ENCODE peak calls at places on chromosomes 3 and 15, in eight cellular contexts. H, Q, X, C, W, J, T and R are unnamed samples.

GRCh38 chr15:44633603-44634002 is 29.9 kb downstream of the SPG11 start:
- DNase-seq in H (no peak), Q (peak), X (peak), C (no peak), W (no peak), J (peak), T (peak), R (peak)

GRCh38 chr15:78195735-78196201 is 38.6 kb downstream of the ACSBG1 start:
- DNase-seq in H (no peak), Q (no peak), X (no peak), C (no peak), W (no peak), J (no peak), T (no peak), R (peak)

GRCh38 chr3:141082064-141082463 is 30.9 kb downstream of the SPSB4 start:
- DNase-seq in H (no peak), Q (no peak), X (no peak), C (no peak), W (no peak), J (no peak), T (no peak), R (no peak)

GRCh38 chr3:5160926-5161858 is 26.3 kb upstream of the EDEM1 start:
- DNase-seq in H (no peak), Q (peak), X (peak), C (no peak), W (no peak), J (peak), T (no peak), R (peak)

GRCh38 chr3:139448104-139448503 is 28.2 kb downstream of the RBP2 start:
- DNase-seq in H (no peak), Q (no peak), X (peak), C (no peak), W (no peak), J (no peak), T (no peak), R (no peak)

GRCh38 chr3:35639251-35640185 is at the start of gene ARPP21:
- DNase-seq in H (no peak), Q (peak), X (no peak), C (no peak), W (peak), J (peak), T (peak), R (no peak)

GRCh38 chr3:123949606-123950005 is 11.4 kb downstream of the CCDC14 start:
- DNase-seq in H (peak), Q (peak), X (peak), C (no peak), W (no peak), J (peak), T (peak), R (peak)

GRCh38 chr3:125587039-125587664 is 8.1 kb downstream of the OSBPL11 start:
- DNase-seq in H (no peak), Q (no peak), X (no peak), C (no peak), W (no peak), J (peak), T (peak), R (peak)

GRCh38 chr3:195762611-195763247 is 42.0 kb downstream of the MUC20 start:
- DNase-seq in H (no peak), Q (no peak), X (no peak), C (no peak), W (peak), J (no peak), T (no peak), R (no peak)

GRCh38 chr3:58025824-58026579 is 17.8 kb downstream of the FLNB start:
- DNase-seq in H (no peak), Q (no peak), X (peak), C (no peak), W (peak), J (peak), T (no peak), R (peak)

GRCh38 chr3:57184516-57184915 is 15.3 kb downstream of the HESX1 start:
- DNase-seq in H (no peak), Q (no peak), X (no peak), C (no peak), W (no peak), J (no peak), T (peak), R (no peak)

GRCh38 chr3:119831022-119831421 is 49.1 kb downstream of the NR1I2 start:
- DNase-seq in H (no peak), Q (no peak), X (no peak), C (no peak), W (no peak), J (no peak), T (no peak), R (no peak)
- TF ChIP-seq CTCF in H (peak), Q (no peak), X (no peak), C (no peak), W (no peak), J (peak), T (peak), R (no peak)

GRCh38 chr3:133863865-133864264 is 31.8 kb downstream of the RAB6B start:
- DNase-seq in H (no peak), Q (no peak), X (no peak), C (no peak), W (no peak), J (no peak), T (no peak), R (no peak)

GRCh38 chr3:133857767-133858166 is 37.9 kb downstream of the RAB6B start:
- DNase-seq in H (no peak), Q (no peak), X (no peak), C (no peak), W (no peak), J (no peak), T (no peak), R (no peak)

GRCh38 chr3:133859381-133860245 is 36.1 kb downstream of the RAB6B start:
- DNase-seq in H (no peak), Q (no peak), X (no peak), C (no peak), W (no peak), J (no peak), T (no peak), R (no peak)

GRCh38 chr3:133862161-133862560 is 33.5 kb downstream of the RAB6B start:
- DNase-seq in H (no peak), Q (no peak), X (no peak), C (no peak), W (no peak), J (no peak), T (no peak), R (no peak)

GRCh38 chr3:133860519-133860918 is 35.2 kb downstream of the RAB6B start:
- DNase-seq in H (no peak), Q (no peak), X (no peak), C (no peak), W (no peak), J (no peak), T (no peak), R (no peak)
- H3K4me3 ChIP-seq in H (no peak), Q (no peak), X (no peak), C (no peak), W (no peak), J (no peak), T (no peak), R (no peak)

GRCh38 chr3:189204467-189204866 is 32.7 kb downstream of the TPRG1 start:
- DNase-seq in H (no peak), Q (no peak), X (no peak), C (no peak), W (no peak), J (no peak), T (no peak), R (no peak)

GRCh38 chr3:189212681-189213080 is 40.9 kb downstream of the TPRG1 start:
- DNase-seq in H (no peak), Q (no peak), X (no peak), C (no peak), W (no peak), J (no peak), T (no peak), R (no peak)

GRCh38 chr3:189214651-189215050 is 42.9 kb downstream of the TPRG1 start:
- DNase-seq in H (no peak), Q (no peak), X (no peak), C (no peak), W (no peak), J (no peak), T (no peak), R (no peak)

GRCh38 chr3:189210251-189210770 is 38.5 kb downstream of the TPRG1 start:
- DNase-seq in H (no peak), Q (no peak), X (no peak), C (no peak), W (no peak), J (no peak), T (no peak), R (no peak)
- TF ChIP-seq CTCF in H (no peak), Q (no peak), X (no peak), C (no peak), W (no peak), J (no peak), T (no peak), R (no peak)

GRCh38 chr3:196987022-196987421 is 18.4 kb upstream of the PIGZ start:
- DNase-seq in H (no peak), Q (no peak), X (no peak), C (no peak), W (no peak), J (no peak), T (no peak), R (no peak)

GRCh38 chr3:196985954-196986885 is 17.6 kb upstream of the PIGZ start:
- DNase-seq in H (no peak), Q (no peak), X (no peak), C (no peak), W (no peak), J (no peak), T (no peak), R (no peak)

GRCh38 chr3:196990654-196991053 is 22.0 kb upstream of the PIGZ start:
- DNase-seq in H (no peak), Q (no peak), X (no peak), C (no peak), W (no peak), J (no peak), T (no peak), R (no peak)

GRCh38 chr3:196989721-196990262 is 21.2 kb upstream of the PIGZ start:
- DNase-seq in H (no peak), Q (no peak), X (no peak), C (no peak), W (no peak), J (no peak), T (peak), R (no peak)

DNA sequence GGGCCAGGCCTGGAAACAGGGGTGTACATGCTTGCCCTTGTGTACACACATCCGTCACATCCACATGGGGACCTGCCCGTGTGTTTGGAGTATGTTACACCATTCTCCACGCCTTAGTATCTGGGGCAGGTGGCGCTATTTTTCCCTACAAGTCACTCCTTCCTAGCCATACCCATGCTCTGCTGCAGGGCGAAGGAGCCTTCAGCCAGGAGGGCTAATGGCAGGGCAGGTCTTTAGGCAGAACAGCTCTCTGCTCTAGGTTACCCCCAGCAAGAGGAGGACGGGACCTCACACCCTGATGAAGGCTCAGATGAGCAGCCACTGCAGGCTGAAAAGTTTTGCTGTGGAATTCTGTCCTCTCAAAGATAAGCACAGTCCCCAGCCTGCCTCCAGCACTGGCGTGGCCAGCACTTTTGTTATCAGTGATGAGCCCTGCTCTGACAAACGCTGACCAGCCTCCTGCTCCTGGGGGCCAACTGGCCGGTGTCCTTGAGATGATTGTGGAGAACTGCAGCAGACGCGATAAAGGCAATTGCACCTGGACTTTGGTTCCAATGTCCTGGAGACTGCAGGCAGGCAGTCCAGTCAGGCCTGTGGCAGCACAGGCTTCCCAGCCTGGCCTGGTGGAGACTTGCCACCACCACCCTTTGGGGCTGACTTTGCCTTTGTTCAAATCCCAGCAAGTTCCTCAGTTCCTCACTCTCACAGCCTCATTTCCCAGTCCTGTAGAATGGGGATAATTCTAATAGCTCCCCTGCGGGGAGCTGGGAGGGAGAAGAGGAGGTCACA is 19.8 kb upstream of the PIGZ start:
- DNase-seq in H (no peak), Q (no peak), X (no peak), C (no peak), W (no peak), J (no peak), T (no peak), R (peak)
- H3K4me3 ChIP-seq in H (no peak), Q (no peak), X (no peak), C (no peak), W (no peak), J (no peak), T (no peak), R (no peak)

DNA sequence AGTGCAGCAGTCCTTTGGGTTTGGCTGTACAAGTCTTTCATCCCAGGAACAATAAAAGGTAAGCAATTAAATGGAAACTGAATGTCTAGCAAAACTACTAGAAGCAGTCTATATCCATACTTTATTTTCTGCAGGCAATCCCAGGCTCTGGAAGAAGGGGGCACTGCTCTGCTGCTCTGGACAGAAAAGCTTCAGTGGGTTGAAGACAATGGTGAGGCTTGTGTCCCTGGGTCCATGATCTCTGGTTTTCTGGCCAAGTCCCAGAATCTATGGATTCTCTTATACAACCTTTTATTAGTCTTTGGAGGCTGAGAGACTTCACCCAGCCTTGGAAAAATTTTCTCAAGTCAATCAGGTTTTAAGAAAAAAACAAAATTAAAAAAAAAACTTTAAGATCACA is 35.6 kb downstream of the SCAP start:
- DNase-seq in H (no peak), Q (no peak), X (no peak), C (no peak), W (no peak), J (no peak), T (peak), R (peak)
- TF ChIP-seq CTCF in H (peak), Q (no peak), X (peak), C (no peak), W (no peak), J (peak), T (peak), R (peak)

DNA sequence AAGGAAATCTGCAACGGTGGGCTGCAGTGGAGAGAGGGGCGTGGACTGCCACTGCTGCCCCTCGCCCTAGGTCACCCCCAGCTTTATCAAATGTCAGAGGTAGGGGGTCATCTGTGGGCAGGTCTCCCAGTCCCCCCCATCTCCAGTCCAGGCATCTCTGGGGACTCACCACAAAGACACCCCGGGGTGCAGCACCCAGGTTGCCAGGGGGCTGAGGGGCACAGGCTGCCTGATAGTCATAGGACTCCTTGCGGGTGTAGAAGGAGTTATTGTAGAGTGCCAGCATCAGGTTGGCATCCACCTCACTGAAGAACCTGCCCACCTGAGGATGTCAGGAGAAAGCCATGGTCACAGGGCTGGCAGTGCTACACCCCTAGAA is 6.5 kb upstream of the TMEM115 start:
- DNase-seq in H (no peak), Q (no peak), X (no peak), C (no peak), W (no peak), J (no peak), T (no peak), R (no peak)
- H3K4me3 ChIP-seq in H (no peak), Q (no peak), X (no peak), C (peak), W (peak), J (no peak), T (no peak), R (peak)

DNA sequence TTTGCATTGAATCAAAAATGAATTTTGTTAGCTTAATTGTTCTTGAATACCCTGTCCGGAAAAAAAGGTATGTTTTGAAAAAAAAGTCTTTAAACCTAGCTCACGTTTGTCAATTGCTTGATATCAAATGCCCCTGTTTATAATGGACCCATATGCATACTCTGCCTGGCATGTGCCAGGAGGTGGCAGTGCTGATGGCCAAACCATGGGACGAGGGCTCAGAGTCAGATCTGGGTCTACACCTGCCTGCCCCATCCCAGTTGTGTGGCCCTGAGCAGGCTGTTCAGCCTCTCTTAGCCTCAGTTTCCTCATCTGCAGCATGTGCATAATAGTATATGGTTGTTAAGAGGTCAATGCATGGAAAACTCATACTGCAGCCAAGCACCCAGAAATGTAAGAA is 38.8 kb downstream of the PRKCD start:
- DNase-seq in H (no peak), Q (no peak), X (no peak), C (no peak), W (no peak), J (no peak), T (no peak), R (no peak)
- TF ChIP-seq CTCF in H (no peak), Q (no peak), X (no peak), C (no peak), W (no peak), J (no peak), T (peak), R (peak)